ENCODE peak calls at places on chromosome 21, in nine cellular contexts. One of them, this sample, is unnamed.
A peak's percentile ranks its signal among the peaks of the same experiment; 100 is the strongest.

GRCh38 chr21:46056450-46056903 is 41.4 kb upstream of the COL6A2 start:
- DNase-seq in DMS153: no peak
- DNase-seq in AG08396: peak; percentile 76
- DNase-seq in activated T-cell treated with anti-CD3 and anti-CD28 coated beads for 48 hours: no peak
- DNase-seq in EH: peak; percentile 96
- DNase-seq in NB4: peak; percentile 52
- DNase-seq in kidney glomerular epithelial cell: no peak
- DNase-seq in BE2C: no peak
- DNase-seq in Kasumi-1: no peak
- DNase-seq in this sample: peak; percentile 93

GRCh38 chr21:45220106-45220505 is 67.6 kb downstream of the POFUT2 start:
- DNase-seq in DMS153: no peak
- DNase-seq in AG08396: no peak
- DNase-seq in activated T-cell treated with anti-CD3 and anti-CD28 coated beads for 48 hours: no peak
- DNase-seq in EH: peak; percentile 4
- DNase-seq in NB4: no peak
- DNase-seq in kidney glomerular epithelial cell: no peak
- DNase-seq in BE2C: no peak
- DNase-seq in Kasumi-1: no peak
- DNase-seq in this sample: no peak

GRCh38 chr21:46151989-46152938 is 3.1 kb downstream of the FTCD start:
- DNase-seq in DMS153: no peak
- DNase-seq in AG08396: no peak
- DNase-seq in activated T-cell treated with anti-CD3 and anti-CD28 coated beads for 48 hours: no peak
- DNase-seq in EH: no peak
- DNase-seq in NB4: no peak
- DNase-seq in kidney glomerular epithelial cell: no peak
- DNase-seq in BE2C: no peak
- DNase-seq in Kasumi-1: no peak
- DNase-seq in this sample: peak; percentile 86

GRCh38 chr21:15000076-15000475 is 64.7 kb downstream of the NRIP1 start:
- DNase-seq in DMS153: no peak
- DNase-seq in AG08396: peak; percentile 26
- DNase-seq in activated T-cell treated with anti-CD3 and anti-CD28 coated beads for 48 hours: no peak
- DNase-seq in EH: peak; percentile 69
- DNase-seq in NB4: no peak
- DNase-seq in kidney glomerular epithelial cell: peak; percentile 80
- DNase-seq in BE2C: no peak
- DNase-seq in Kasumi-1: no peak
- DNase-seq in this sample: no peak

GRCh38 chr21:18759267-18759666 is 355.7 kb upstream of the TMPRSS15 start:
- DNase-seq in DMS153: no peak
- DNase-seq in AG08396: no peak
- DNase-seq in activated T-cell treated with anti-CD3 and anti-CD28 coated beads for 48 hours: no peak
- DNase-seq in EH: no peak
- DNase-seq in NB4: no peak
- DNase-seq in kidney glomerular epithelial cell: no peak
- DNase-seq in BE2C: no peak
- DNase-seq in Kasumi-1: no peak
- DNase-seq in this sample: no peak

GRCh38 chr21:34565238-34565637 is 49.7 kb downstream of the RCAN1 start:
- DNase-seq in DMS153: no peak
- DNase-seq in AG08396: no peak
- DNase-seq in activated T-cell treated with anti-CD3 and anti-CD28 coated beads for 48 hours: no peak
- DNase-seq in EH: no peak
- DNase-seq in NB4: no peak
- DNase-seq in kidney glomerular epithelial cell: no peak
- DNase-seq in BE2C: no peak
- DNase-seq in Kasumi-1: no peak
- DNase-seq in this sample: no peak

GRCh38 chr21:34074283-34075098 is 1.1 kb downstream of the MRPS6 start:
- DNase-seq in DMS153: no peak
- DNase-seq in AG08396: no peak
- DNase-seq in activated T-cell treated with anti-CD3 and anti-CD28 coated beads for 48 hours: no peak
- DNase-seq in EH: peak; percentile 9
- DNase-seq in NB4: no peak
- DNase-seq in kidney glomerular epithelial cell: no peak
- DNase-seq in BE2C: no peak
- DNase-seq in Kasumi-1: peak; percentile 18
- DNase-seq in this sample: no peak

GRCh38 chr21:46155514-46156377 is at the start of gene FTCD:
- DNase-seq in DMS153: no peak
- DNase-seq in AG08396: no peak
- DNase-seq in activated T-cell treated with anti-CD3 and anti-CD28 coated beads for 48 hours: no peak
- DNase-seq in EH: no peak
- DNase-seq in NB4: no peak
- DNase-seq in kidney glomerular epithelial cell: no peak
- DNase-seq in BE2C: peak; percentile 9
- DNase-seq in Kasumi-1: no peak
- DNase-seq in this sample: peak; percentile 86

GRCh38 chr21:42427809-42428419 is 24.2 kb downstream of the UBASH3A start:
- DNase-seq in DMS153: no peak
- DNase-seq in AG08396: no peak
- DNase-seq in activated T-cell treated with anti-CD3 and anti-CD28 coated beads for 48 hours: no peak
- DNase-seq in EH: no peak
- DNase-seq in NB4: peak; percentile 39
- DNase-seq in kidney glomerular epithelial cell: no peak
- DNase-seq in BE2C: no peak
- DNase-seq in Kasumi-1: no peak
- DNase-seq in this sample: peak; percentile 77

GRCh38 chr21:15367061-15367626 is 302.3 kb upstream of the NRIP1 start:
- DNase-seq in DMS153: no peak
- DNase-seq in AG08396: no peak
- DNase-seq in activated T-cell treated with anti-CD3 and anti-CD28 coated beads for 48 hours: no peak
- DNase-seq in EH: no peak
- DNase-seq in NB4: no peak
- DNase-seq in kidney glomerular epithelial cell: no peak
- DNase-seq in BE2C: no peak
- DNase-seq in Kasumi-1: no peak
- DNase-seq in this sample: no peak

GRCh38 chr21:41752231-41752681 is 14.6 kb downstream of the RIPK4 start:
- DNase-seq in DMS153: no peak
- DNase-seq in AG08396: peak; percentile 81
- DNase-seq in activated T-cell treated with anti-CD3 and anti-CD28 coated beads for 48 hours: no peak
- DNase-seq in EH: peak; percentile 90
- DNase-seq in NB4: peak; percentile 32
- DNase-seq in kidney glomerular epithelial cell: no peak
- DNase-seq in BE2C: no peak
- DNase-seq in Kasumi-1: no peak
- DNase-seq in this sample: no peak

GRCh38 chr21:25881524-25882376 is 147.0 kb downstream of the GABPA start:
- DNase-seq in DMS153: no peak
- DNase-seq in AG08396: peak; percentile 75
- DNase-seq in activated T-cell treated with anti-CD3 and anti-CD28 coated beads for 48 hours: peak; percentile 31
- DNase-seq in EH: peak; percentile 66
- DNase-seq in NB4: peak; percentile 57
- DNase-seq in kidney glomerular epithelial cell: peak; percentile 25
- DNase-seq in BE2C: peak; percentile 70
- DNase-seq in Kasumi-1: peak; percentile 49
- DNase-seq in this sample: no peak

GRCh38 chr21:44295163-44295601 is 4.7 kb upstream of the PFKL start:
- DNase-seq in DMS153: no peak
- DNase-seq in AG08396: no peak
- DNase-seq in activated T-cell treated with anti-CD3 and anti-CD28 coated beads for 48 hours: no peak
- DNase-seq in EH: no peak
- DNase-seq in NB4: no peak
- DNase-seq in kidney glomerular epithelial cell: no peak
- DNase-seq in BE2C: no peak
- DNase-seq in Kasumi-1: no peak
- DNase-seq in this sample: no peak

GRCh38 chr21:37202221-37202805 is 64.8 kb downstream of the VPS26C start:
- DNase-seq in DMS153: no peak
- DNase-seq in AG08396: no peak
- DNase-seq in activated T-cell treated with anti-CD3 and anti-CD28 coated beads for 48 hours: no peak
- DNase-seq in EH: no peak
- DNase-seq in NB4: no peak
- DNase-seq in kidney glomerular epithelial cell: no peak
- DNase-seq in BE2C: no peak
- DNase-seq in Kasumi-1: no peak
- DNase-seq in this sample: no peak

GRCh38 chr21:34734696-34735095 is 65.9 kb downstream of the CLIC6 start:
- DNase-seq in DMS153: no peak
- DNase-seq in AG08396: no peak
- DNase-seq in activated T-cell treated with anti-CD3 and anti-CD28 coated beads for 48 hours: no peak
- DNase-seq in EH: peak; percentile 84
- DNase-seq in NB4: peak; percentile 15
- DNase-seq in kidney glomerular epithelial cell: no peak
- DNase-seq in BE2C: no peak
- DNase-seq in Kasumi-1: no peak
- DNase-seq in this sample: no peak

GRCh38 chr21:35020446-35020845 is 28.7 kb downstream of the RUNX1 start:
- DNase-seq in DMS153: no peak
- DNase-seq in AG08396: no peak
- DNase-seq in activated T-cell treated with anti-CD3 and anti-CD28 coated beads for 48 hours: no peak
- DNase-seq in EH: no peak
- DNase-seq in NB4: no peak
- DNase-seq in kidney glomerular epithelial cell: no peak
- DNase-seq in BE2C: no peak
- DNase-seq in Kasumi-1: no peak
- DNase-seq in this sample: no peak

GRCh38 chr21:45543710-45544448 is 1.6 kb upstream of the SLC19A1 start:
- DNase-seq in DMS153: no peak
- DNase-seq in AG08396: no peak
- DNase-seq in activated T-cell treated with anti-CD3 and anti-CD28 coated beads for 48 hours: no peak
- DNase-seq in EH: no peak
- DNase-seq in NB4: no peak
- DNase-seq in kidney glomerular epithelial cell: no peak
- DNase-seq in BE2C: no peak
- DNase-seq in Kasumi-1: no peak
- DNase-seq in this sample: peak; percentile 73

GRCh38 chr21:29849735-29850176 is 90.0 kb downstream of the GRIK1 start:
- DNase-seq in DMS153: peak; percentile 5
- DNase-seq in AG08396: peak; percentile 54
- DNase-seq in activated T-cell treated with anti-CD3 and anti-CD28 coated beads for 48 hours: peak; percentile 14
- DNase-seq in EH: peak; percentile 72
- DNase-seq in NB4: peak; percentile 62
- DNase-seq in kidney glomerular epithelial cell: peak; percentile 67
- DNase-seq in BE2C: peak; percentile 50
- DNase-seq in Kasumi-1: peak; percentile 84
- DNase-seq in this sample: no peak

GRCh38 chr21:37644666-37645065 is 271.6 kb downstream of the KCNJ6 start:
- DNase-seq in DMS153: no peak
- DNase-seq in AG08396: no peak
- DNase-seq in activated T-cell treated with anti-CD3 and anti-CD28 coated beads for 48 hours: no peak
- DNase-seq in EH: no peak
- DNase-seq in NB4: no peak
- DNase-seq in kidney glomerular epithelial cell: no peak
- DNase-seq in BE2C: no peak
- DNase-seq in Kasumi-1: no peak
- DNase-seq in this sample: no peak

GRCh38 chr21:42740405-42740909 is 87.0 kb downstream of the PDE9A start:
- DNase-seq in DMS153: no peak
- DNase-seq in AG08396: no peak
- DNase-seq in activated T-cell treated with anti-CD3 and anti-CD28 coated beads for 48 hours: no peak
- DNase-seq in EH: no peak
- DNase-seq in NB4: no peak
- DNase-seq in kidney glomerular epithelial cell: no peak
- DNase-seq in BE2C: no peak
- DNase-seq in Kasumi-1: no peak
- DNase-seq in this sample: no peak

This sample was measured in mesenteric fat pad.